ENCODE peak calls at places on chromosomes 11 and 22, in eight cellular contexts. S, V, H, L, N, K, M and G are unnamed samples.

GRCh38 chr11:22666700-22667439 is 459 bp downstream of the GAS2 start:
- DNase-seq in N (peak), K (no peak), M (no peak), S (no peak), V (no peak), L (peak), H (peak), G (no peak)

GRCh38 chr11:107493117-107493516 is 35.5 kb upstream of the CWF19L2 start:
- DNase-seq in M (peak), H (no peak), V (peak), N (no peak), K (no peak), S (peak), L (peak), G (no peak)

GRCh38 chr11:128902515-128903066 is 11.4 kb downstream of the KCNJ5 start:
- DNase-seq in V (no peak), K (no peak), L (no peak), N (no peak), M (no peak), S (peak), H (peak), G (no peak)

GRCh38 chr11:19116971-19117759 is at the start of gene ZDHHC13:
- DNase-seq in V (peak), H (peak), M (peak), S (peak), N (peak), L (peak), K (peak), G (peak)

GRCh38 chr22:43883012-43883661 is 8.7 kb downstream of the PNPLA5 start:
- DNase-seq in K (peak), S (peak), N (peak), M (peak), V (peak), H (peak), L (peak), G (peak)

GRCh38 chr22:19122752-19123492 is 710 bp upstream of the DGCR2 start:
- DNase-seq in K (no peak), H (peak), N (no peak), S (peak), L (no peak), M (no peak), V (no peak), G (no peak)

GRCh38 chr22:19108807-19109197 is 13.4 kb downstream of the DGCR2 start:
- DNase-seq in S (peak), H (no peak), N (no peak), M (peak), L (no peak), V (no peak), K (no peak), G (no peak)

GRCh38 chr11:105206633-105207032 is 67.1 kb upstream of the CARD18 start:
- DNase-seq in H (no peak), V (peak), S (no peak), M (no peak), L (no peak), K (no peak), N (no peak), G (no peak)

GRCh38 chr11:107157809-107158187 is 139.5 kb upstream of the GUCY1A2 start:
- DNase-seq in N (no peak), K (no peak), S (no peak), L (no peak), V (peak), M (no peak), H (no peak), G (no peak)

GRCh38 chr11:2816941-2817421 is 68.6 kb downstream of the CDKN1C start:
- DNase-seq in H (peak), L (no peak), V (no peak), K (no peak), M (no peak), S (peak), N (no peak), G (no peak)

GRCh38 chr11:118441770-118442169 is 5.5 kb downstream of the KMT2A start:
- DNase-seq in K (no peak), H (no peak), N (peak), S (no peak), V (no peak), L (no peak), M (no peak), G (no peak)

GRCh38 chr11:100546714-100547113 is 140.4 kb upstream of the ARHGAP42 start:
- DNase-seq in N (no peak), L (peak), M (peak), K (peak), V (peak), H (peak), S (peak), G (no peak)

GRCh38 chr11:122963981-122964380 is 17.7 kb downstream of the BSX start:
- DNase-seq in L (no peak), H (no peak), S (peak), K (no peak), V (no peak), N (no peak), M (no peak), G (no peak)

GRCh38 chr11:35796542-35796941 is 134.0 kb downstream of the TRIM44 start:
- DNase-seq in K (no peak), L (peak), S (peak), N (no peak), H (no peak), M (peak), V (peak), G (no peak)

GRCh38 chr11:68256331-68256741 is 15.4 kb downstream of the C11orf24 start:
- DNase-seq in L (peak), N (peak), M (no peak), V (no peak), H (no peak), S (no peak), K (no peak), G (no peak)

GRCh38 chr11:46373787-46374740 is 7.4 kb upstream of the MDK start:
- DNase-seq in H (no peak), M (no peak), L (no peak), V (no peak), N (no peak), S (no peak), K (no peak), G (no peak)

GRCh38 chr11:2844116-2844515 is 41.5 kb downstream of the CDKN1C start:
- DNase-seq in M (no peak), L (no peak), H (no peak), S (peak), V (peak), K (peak), N (no peak), G (peak)

GRCh38 chr11:32231909-32232493 is 141.1 kb downstream of the RCN1 start:
- DNase-seq in N (peak), M (no peak), K (peak), S (peak), L (peak), V (peak), H (peak), G (peak)

GRCh38 chr11:33266418-33267215 is 9.4 kb downstream of the HIPK3 start:
- DNase-seq in V (no peak), K (no peak), S (no peak), H (peak), N (no peak), M (peak), L (peak), G (no peak)

GRCh38 chr11:91926967-91927366 is 297.7 kb upstream of the FAT3 start:
- DNase-seq in V (no peak), L (no peak), N (no peak), K (no peak), S (no peak), M (no peak), H (peak), G (no peak)

GRCh38 chr11:14022821-14023220 is 60.3 kb downstream of the SPON1 start:
- DNase-seq in S (no peak), N (no peak), H (no peak), K (no peak), M (no peak), L (no peak), V (no peak), G (no peak)

GRCh38 chr22:45242778-45243191 is 2.1 kb upstream of the KIAA0930 start:
- DNase-seq in S (no peak), V (peak), L (peak), K (no peak), N (no peak), H (no peak), M (no peak), G (no peak)

GRCh38 chr22:35681454-35682050 is 33.3 kb downstream of the APOL6 start:
- DNase-seq in V (no peak), L (no peak), S (no peak), H (no peak), K (no peak), M (no peak), N (no peak), G (no peak)

GRCh38 chr11:22510741-22511140 is 114.9 kb downstream of the FANCF start:
- DNase-seq in K (no peak), V (peak), S (peak), L (no peak), M (peak), N (no peak), H (peak), G (no peak)

GRCh38 chr22:35630387-35630793 is 13.3 kb upstream of the MB start:
- DNase-seq in K (peak), S (peak), N (peak), L (peak), H (peak), M (peak), V (peak), G (no peak)

GRCh38 chr22:30822216-30823014 is 127.7 kb downstream of the OSBP2 start:
- DNase-seq in S (no peak), L (no peak), K (no peak), V (no peak), N (peak), H (no peak), M (no peak), G (no peak)

GRCh38 chr11:94402355-94402754 is 1.1 kb upstream of the GPR83 start:
- DNase-seq in V (peak), M (peak), L (no peak), K (no peak), H (no peak), N (no peak), S (no peak), G (no peak)

GRCh38 chr11:120137611-120138521 is at the start of gene TRIM29:
- DNase-seq in M (peak), V (peak), H (no peak), N (no peak), L (no peak), S (peak), K (no peak), G (no peak)

GRCh38 chr11:76666408-76666807 is 4.1 kb downstream of the LRRC32 start:
- DNase-seq in L (no peak), M (no peak), H (peak), S (no peak), V (no peak), N (peak), K (no peak), G (no peak)

GRCh38 chr11:116461789-116462188 is 311.0 kb downstream of the BUD13 start:
- DNase-seq in H (no peak), M (no peak), K (no peak), L (no peak), V (no peak), S (no peak), N (peak), G (no peak)

GRCh38 chr11:107928767-107929507 is 689 bp downstream of the RAB39A start:
- DNase-seq in V (no peak), L (peak), M (no peak), K (no peak), H (no peak), S (no peak), N (peak), G (no peak)

GRCh38 chr22:49299821-49300231 is 527.8 kb downstream of the BRD1 start:
- DNase-seq in H (no peak), N (no peak), M (no peak), L (no peak), K (no peak), S (no peak), V (no peak), G (no peak)

GRCh38 chr22:49951678-49951985 is 8.9 kb upstream of the PIM3 start:
- DNase-seq in S (no peak), K (no peak), N (no peak), L (no peak), H (no peak), V (no peak), M (no peak), G (no peak)

GRCh38 chr11:22192289-22192641 is 620 bp upstream of the ANO5 start:
- DNase-seq in S (no peak), L (peak), V (no peak), K (no peak), M (no peak), N (peak), H (no peak), G (no peak)

GRCh38 chr11:9847636-9848035 is 183.8 kb downstream of the SWAP70 start:
- DNase-seq in L (no peak), H (no peak), S (no peak), N (no peak), V (no peak), K (no peak), M (no peak), G (no peak)

GRCh38 chr11:125080531-125080911 is 17.4 kb downstream of the SLC37A2 start:
- DNase-seq in S (no peak), K (no peak), M (no peak), H (no peak), L (no peak), V (no peak), N (no peak), G (no peak)

GRCh38 chr11:125079878-125080530 is 16.9 kb downstream of the SLC37A2 start:
- DNase-seq in K (no peak), H (no peak), V (no peak), M (no peak), N (no peak), S (no peak), L (no peak), G (no peak)

GRCh38 chr11:125078016-125078415 is 14.9 kb downstream of the SLC37A2 start:
- DNase-seq in L (no peak), N (no peak), V (no peak), S (no peak), K (no peak), M (no peak), H (no peak), G (no peak)

GRCh38 chr11:125079151-125079877 is 16.2 kb downstream of the SLC37A2 start:
- DNase-seq in V (no peak), L (no peak), M (peak), H (no peak), S (no peak), N (no peak), K (no peak), G (no peak)

DNA sequence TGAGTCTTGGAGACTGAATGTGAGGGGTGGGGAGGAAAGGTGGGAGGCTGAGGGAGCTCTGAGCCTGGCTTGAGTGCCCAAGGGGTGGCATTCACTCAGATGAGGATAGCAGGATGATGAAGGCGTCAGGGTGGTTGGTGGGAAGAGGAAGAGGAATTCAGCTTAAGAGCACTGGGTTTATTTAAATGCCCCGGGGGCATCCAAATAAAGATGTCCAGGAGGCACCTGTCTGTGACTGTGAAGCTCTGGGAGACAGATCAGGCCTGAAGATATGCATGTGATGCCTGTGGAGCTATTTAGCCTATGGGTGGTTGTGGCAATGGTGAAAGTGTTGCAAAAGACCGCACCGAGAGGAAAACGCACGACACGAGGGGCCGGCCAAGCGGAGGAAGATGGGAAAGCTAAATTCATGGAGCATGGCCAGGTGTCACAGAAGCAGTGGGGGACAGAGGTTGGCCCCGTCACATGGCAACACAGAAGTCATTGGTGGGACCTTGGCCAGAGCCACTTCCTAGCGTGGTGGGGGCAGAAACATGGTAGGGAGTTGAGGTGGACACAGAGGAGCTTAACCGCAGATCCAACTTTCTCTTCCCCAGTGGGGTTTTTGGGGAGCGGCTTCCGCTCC is 15.5 kb downstream of the SLC37A2 start:
- DNase-seq in H (no peak), L (no peak), V (no peak), N (no peak), M (peak), S (no peak), K (no peak), G (no peak)
- H3K27ac ChIP-seq in H (no peak), L (no peak), V (no peak), N (no peak), M (peak), S (no peak), K (no peak), G (no peak)

DNA sequence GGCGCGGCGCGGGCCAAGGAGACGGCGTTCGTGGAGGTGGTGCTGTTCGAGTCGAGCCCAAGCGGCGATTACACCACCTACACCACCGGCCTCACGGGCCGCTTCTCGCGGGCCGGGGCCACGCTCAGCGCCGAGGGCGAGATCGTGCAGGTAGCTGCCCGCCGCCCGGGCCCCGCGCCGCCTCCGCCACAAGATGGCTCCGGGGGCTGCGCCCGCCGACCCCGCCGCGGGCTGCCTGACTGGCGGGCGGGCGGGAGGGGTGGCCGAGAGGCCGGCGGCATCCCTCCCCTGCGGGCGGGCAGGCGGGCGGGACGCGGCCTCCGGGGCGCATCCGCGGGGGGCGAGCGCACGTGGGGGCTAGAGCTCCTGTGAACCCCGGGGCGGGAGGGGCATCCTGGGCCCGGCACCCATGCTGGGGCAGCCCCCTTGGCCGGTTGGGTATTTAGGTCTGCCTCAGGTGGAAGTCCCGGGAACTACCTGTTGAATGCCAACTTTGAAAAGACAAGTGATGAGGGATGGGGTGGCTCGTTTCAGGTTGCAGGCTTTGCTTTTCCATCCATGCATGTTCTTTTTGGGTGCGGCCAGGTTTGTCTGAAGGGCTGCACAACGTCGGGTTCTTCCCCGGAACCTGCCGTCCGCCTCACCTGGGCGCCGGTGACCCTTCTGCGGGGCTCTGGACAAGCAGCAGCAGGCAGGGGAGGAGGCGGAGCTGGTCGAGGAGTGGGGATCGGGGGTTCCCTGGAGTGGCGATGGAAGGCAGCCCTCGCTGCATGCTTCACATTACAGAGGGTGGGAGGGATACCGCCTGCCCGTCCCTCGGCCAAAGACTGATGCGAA is 763 bp downstream of the ZNRF3 start:
- DNase-seq in V (peak), H (peak), S (peak), K (peak), L (peak), M (peak), N (peak), G (peak)
- TF ChIP-seq CTCF in V (no peak), H (no peak), S (peak), K (peak), L (no peak), M (peak), N (peak), G (no peak)

GRCh38 chr22:20437253-20438065 is at the start of gene SCARF2:
- DNase-seq in M (no peak), H (peak), S (no peak), V (no peak), L (no peak), N (peak), K (no peak), G (no peak)
- TF ChIP-seq EZH2 in M (no peak), H (no peak), S (peak), V (no peak), L (no peak), N (peak), K (no peak), G (no peak)

DNA sequence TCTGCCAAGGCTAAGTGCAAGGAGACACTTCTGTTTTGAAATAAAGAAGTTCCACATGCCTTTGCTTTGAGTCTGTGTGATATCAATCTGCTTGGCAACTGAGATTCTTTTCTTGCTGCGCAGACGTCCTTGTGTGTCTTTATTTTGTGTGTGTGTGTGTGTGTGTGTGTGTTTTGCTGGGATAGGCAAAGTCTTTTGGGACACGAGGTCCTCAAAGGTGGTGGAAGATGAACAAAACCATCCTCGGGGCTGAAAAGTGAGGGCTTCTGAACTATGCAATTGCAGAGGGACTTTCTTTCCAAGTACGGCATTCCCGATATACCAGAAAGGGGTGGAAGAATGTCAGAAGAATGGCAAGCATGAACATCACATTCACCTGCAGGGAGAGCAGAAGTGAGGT is 17.1 kb upstream of the PRG2 start:
- DNase-seq in S (no peak), N (no peak), L (no peak), K (no peak), H (no peak), M (no peak), V (no peak), G (no peak)
- H3K27ac ChIP-seq in S (no peak), N (no peak), L (no peak), K (no peak), H (no peak), M (no peak), V (no peak), G (no peak)

DNA sequence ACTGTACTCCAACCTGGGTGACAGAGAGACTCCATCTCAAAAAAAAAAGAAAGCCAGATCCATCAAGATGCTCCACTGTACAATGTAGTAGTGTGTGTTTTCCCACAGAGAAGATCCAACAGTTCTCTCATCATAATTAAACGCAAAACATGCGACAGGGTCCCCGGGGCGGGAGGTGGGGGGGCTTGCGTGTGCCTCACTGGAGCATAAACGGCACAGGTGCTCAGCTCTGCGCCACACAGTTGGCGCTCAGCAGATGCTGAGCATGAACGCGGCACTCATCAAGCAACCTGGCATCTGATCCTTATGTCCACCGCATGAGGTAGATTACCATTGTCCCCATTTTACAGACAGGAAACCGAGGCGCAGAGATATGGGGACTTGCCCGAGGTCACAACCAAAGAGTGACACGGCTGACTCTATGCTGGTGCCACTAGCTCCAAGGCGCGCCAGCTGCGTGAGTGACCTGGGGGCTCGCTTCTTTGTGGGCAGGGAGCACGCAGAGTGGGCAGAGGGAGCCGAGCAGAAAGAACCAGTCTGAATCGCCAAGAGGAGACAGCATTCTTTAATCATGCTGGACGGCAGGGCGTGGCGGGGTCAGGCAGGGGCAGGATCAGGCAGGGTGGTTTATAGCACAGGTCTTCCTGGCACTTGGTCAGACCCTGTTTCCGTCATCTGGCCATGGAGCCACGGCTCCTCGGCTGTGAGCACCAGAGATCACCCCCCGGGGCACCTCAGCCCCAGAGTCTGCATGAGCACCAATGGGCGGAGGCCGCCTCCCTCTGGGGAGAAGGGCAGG is 8.2 kb downstream of the C1QTNF6 start:
- DNase-seq in L (no peak), M (peak), K (no peak), V (no peak), H (no peak), S (no peak), N (no peak), G (no peak)
- TF ChIP-seq CTCF in L (no peak), M (no peak), K (no peak), V (no peak), H (no peak), S (no peak), N (no peak), G (no peak)

GRCh38 chr22:29315286-29316195 is at the start of gene RASL10A:
- DNase-seq in K (no peak), L (no peak), H (no peak), M (no peak), N (peak), V (no peak), S (peak), G (peak)
- TF ChIP-seq EZH2 in K (no peak), L (no peak), H (no peak), M (no peak), N (peak), V (no peak), S (peak), G (no peak)